ENCODE peak calls at places on chromosomes 5 and 9, in ten cellular contexts. B, X, G, D, J, E, M, Z, U and I are unnamed samples.

GRCh38 chr9:81626511-81626910 is 62.8 kb downstream of the TLE1 start:
- DNase-seq in Z (peak), D (no peak), X (no peak), J (no peak), G (no peak), B (no peak), U (no peak), E (no peak), M (no peak), I (no peak)

GRCh38 chr5:109877670-109878045 is 187.9 kb downstream of the MAN2A1 start:
- DNase-seq in D (no peak), B (no peak), U (no peak), J (no peak), E (no peak), M (peak), Z (peak), G (no peak), X (no peak), I (no peak)

GRCh38 chr5:14687023-14687665 is 22.6 kb downstream of the OTULIN start:
- DNase-seq in G (no peak), Z (peak), B (no peak), U (no peak), M (peak), J (no peak), E (no peak), X (no peak), D (no peak), I (no peak)

GRCh38 chr5:144598451-144599068 is 427.9 kb downstream of the KCTD16 start:
- DNase-seq in G (no peak), E (peak), M (no peak), D (peak), U (no peak), Z (peak), X (no peak), J (no peak), B (peak), I (peak)

GRCh38 chr5:56303511-56303910 is 70.4 kb upstream of the ANKRD55 start:
- DNase-seq in U (no peak), Z (no peak), J (no peak), B (no peak), M (no peak), D (no peak), G (no peak), E (no peak), X (no peak), I (no peak)

GRCh38 chr5:129960831-129961230 is 56.6 kb downstream of the CHSY3 start:
- DNase-seq in E (no peak), M (no peak), J (no peak), U (no peak), G (no peak), B (no peak), X (no peak), D (no peak), Z (no peak), I (no peak)

GRCh38 chr5:89168766-89169165 is 285.8 kb upstream of the MEF2C start:
- DNase-seq in X (no peak), G (no peak), M (no peak), D (no peak), Z (no peak), U (no peak), E (no peak), J (no peak), B (no peak), I (no peak)

GRCh38 chr9:128731691-128732090 is 7.8 kb upstream of the ZDHHC12 start:
- DNase-seq in Z (no peak), D (no peak), G (no peak), U (no peak), J (no peak), M (no peak), X (no peak), B (no peak), E (no peak), I (no peak)

GRCh38 chr9:121107881-121108280 is 33.1 kb downstream of the CNTRL start:
- DNase-seq in Z (no peak), J (no peak), E (no peak), X (no peak), G (no peak), M (no peak), U (no peak), D (no peak), B (no peak), I (no peak)

GRCh38 chr9:112846528-112847488 is 43.9 kb downstream of the SLC46A2 start:
- DNase-seq in X (no peak), U (no peak), J (no peak), Z (peak), M (peak), B (peak), G (no peak), E (no peak), D (no peak), I (no peak)

GRCh38 chr9:4425358-4426045 is 64.8 kb upstream of the SLC1A1 start:
- DNase-seq in G (no peak), M (no peak), D (no peak), E (no peak), J (no peak), B (no peak), X (no peak), Z (peak), U (no peak), I (no peak)

GRCh38 chr5:158543539-158544387 is 556.0 kb downstream of the EBF1 start:
- DNase-seq in U (no peak), M (no peak), G (no peak), Z (peak), X (no peak), E (no peak), D (no peak), J (no peak), B (peak), I (no peak)

GRCh38 chr5:87121315-87122170 is 146.1 kb upstream of the RASA1 start:
- DNase-seq in M (peak), B (peak), X (no peak), J (peak), E (peak), U (no peak), G (peak), D (no peak), Z (peak), I (no peak)

GRCh38 chr5:111254613-111255012 is 30.4 kb downstream of the CAMK4 start:
- DNase-seq in B (peak), J (no peak), D (no peak), E (no peak), U (no peak), X (peak), Z (peak), M (peak), G (peak), I (no peak)

GRCh38 chr5:53560506-53561191 is at the start of gene NDUFS4:
- DNase-seq in M (peak), B (peak), U (peak), D (peak), J (peak), E (peak), Z (peak), X (peak), G (peak), I (peak)

GRCh38 chr5:146340260-146341081 is 1.8 kb downstream of the POU4F3 start:
- DNase-seq in U (no peak), D (no peak), Z (peak), E (peak), G (no peak), M (peak), J (no peak), B (peak), X (no peak), I (no peak)

GRCh38 chr5:31776976-31777651 is 138.2 kb downstream of the PDZD2 start:
- DNase-seq in D (no peak), M (no peak), J (no peak), X (no peak), B (no peak), E (no peak), Z (no peak), U (no peak), G (no peak), I (no peak)

GRCh38 chr5:16048132-16048531 is 131.5 kb downstream of the MARCHF11 start:
- DNase-seq in U (no peak), M (no peak), J (no peak), X (no peak), E (no peak), G (no peak), D (no peak), B (no peak), Z (no peak), I (no peak)

GRCh38 chr5:16936150-16937022 is at the start of gene MYO10:
- DNase-seq in Z (peak), E (peak), M (peak), G (peak), U (peak), J (peak), B (peak), X (no peak), D (peak), I (peak)

GRCh38 chr9:107043886-107044285 is 180.9 kb downstream of the ZNF462 start:
- DNase-seq in U (no peak), G (no peak), E (peak), B (no peak), M (no peak), D (no peak), Z (no peak), X (no peak), J (no peak), I (peak)

GRCh38 chr5:133841831-133842750 is 126.3 kb downstream of the C5orf15 start:
- DNase-seq in E (no peak), M (no peak), D (no peak), G (no peak), B (no peak), X (no peak), U (no peak), Z (no peak), J (no peak), I (no peak)